ENCODE peak calls at places on chromosome 21, in eight cellular contexts. One of them, this sample, is unnamed.

GRCh38 chr21:44092201-44092600 is 15.0 kb upstream of the PWP2 start:
- DNase-seq in AG08396: no peak
- DNase-seq in naive thymus-derived CD8-positive, alpha-beta T cell: no peak
- DNase-seq in cardiac muscle cell: no peak
- DNase-seq in amygdala: no peak
- DNase-seq in AG20443: no peak
- DNase-seq in cardiac fibroblast: no peak
- DNase-seq in WTC11: no peak
- DNase-seq in this sample: no peak

GRCh38 chr21:25625036-25625435 is 14.0 kb upstream of the JAM2 start:
- DNase-seq in cardiac muscle cell: peak; percentile 68
- DNase-seq in AG20443: no peak
- DNase-seq in naive thymus-derived CD8-positive, alpha-beta T cell: no peak
- DNase-seq in WTC11: no peak
- DNase-seq in cardiac fibroblast: peak; percentile 22
- DNase-seq in amygdala: no peak
- DNase-seq in AG08396: peak; percentile 11
- DNase-seq in this sample: no peak

GRCh38 chr21:46317710-46318463 is 5.8 kb downstream of the C21orf58 start:
- DNase-seq in cardiac fibroblast: no peak
- DNase-seq in AG20443: no peak
- DNase-seq in cardiac muscle cell: no peak
- DNase-seq in amygdala: no peak
- DNase-seq in WTC11: no peak
- DNase-seq in naive thymus-derived CD8-positive, alpha-beta T cell: no peak
- DNase-seq in AG08396: no peak
- DNase-seq in this sample: no peak

GRCh38 chr21:37673801-37674575 is 242.3 kb downstream of the KCNJ6 start:
- DNase-seq in WTC11: no peak
- DNase-seq in AG08396: no peak
- DNase-seq in amygdala: no peak
- DNase-seq in AG20443: no peak
- DNase-seq in cardiac muscle cell: no peak
- DNase-seq in naive thymus-derived CD8-positive, alpha-beta T cell: no peak
- DNase-seq in cardiac fibroblast: no peak
- DNase-seq in this sample: no peak

GRCh38 chr21:8989883-8990325 is 1531.5 kb upstream of the TPTE start:
- DNase-seq in WTC11: no peak
- DNase-seq in amygdala: no peak
- DNase-seq in cardiac fibroblast: no peak
- DNase-seq in AG08396: no peak
- DNase-seq in AG20443: peak; percentile 28
- DNase-seq in naive thymus-derived CD8-positive, alpha-beta T cell: no peak
- DNase-seq in cardiac muscle cell: no peak
- DNase-seq in this sample: no peak

GRCh38 chr21:26425576-26425975 is 147.5 kb downstream of the CYYR1 start:
- DNase-seq in AG20443: no peak
- DNase-seq in naive thymus-derived CD8-positive, alpha-beta T cell: no peak
- DNase-seq in cardiac fibroblast: no peak
- DNase-seq in cardiac muscle cell: no peak
- DNase-seq in WTC11: no peak
- DNase-seq in amygdala: no peak
- DNase-seq in AG08396: no peak
- DNase-seq in this sample: no peak

GRCh38 chr21:32112194-32112593 is 166.7 kb downstream of the MIS18A start:
- DNase-seq in AG20443: no peak
- DNase-seq in naive thymus-derived CD8-positive, alpha-beta T cell: no peak
- DNase-seq in WTC11: no peak
- DNase-seq in amygdala: no peak
- DNase-seq in AG08396: no peak
- DNase-seq in cardiac fibroblast: no peak
- DNase-seq in cardiac muscle cell: no peak
- DNase-seq in this sample: no peak

GRCh38 chr21:26686278-26686677 is 113.2 kb upstream of the CYYR1 start:
- DNase-seq in AG08396: peak; percentile 7
- DNase-seq in cardiac fibroblast: peak; percentile 1
- DNase-seq in naive thymus-derived CD8-positive, alpha-beta T cell: peak; percentile 5
- DNase-seq in amygdala: no peak
- DNase-seq in WTC11: peak; percentile 22
- DNase-seq in cardiac muscle cell: peak; percentile 6
- DNase-seq in AG20443: peak; percentile 10
- DNase-seq in this sample: no peak

GRCh38 chr21:40146201-40146890 is 279.1 kb downstream of the PCP4 start:
- DNase-seq in naive thymus-derived CD8-positive, alpha-beta T cell: no peak
- DNase-seq in AG08396: no peak
- DNase-seq in cardiac fibroblast: no peak
- DNase-seq in AG20443: no peak
- DNase-seq in WTC11: no peak
- DNase-seq in amygdala: no peak
- DNase-seq in cardiac muscle cell: no peak
- DNase-seq in this sample: no peak

GRCh38 chr21:20024727-20025126 is 973.5 kb upstream of the NCAM2 start:
- DNase-seq in amygdala: no peak
- DNase-seq in AG08396: no peak
- DNase-seq in WTC11: no peak
- DNase-seq in AG20443: no peak
- DNase-seq in cardiac muscle cell: no peak
- DNase-seq in cardiac fibroblast: no peak
- DNase-seq in naive thymus-derived CD8-positive, alpha-beta T cell: no peak
- DNase-seq in this sample: no peak

GRCh38 chr21:23725576-23725975 is 1881.7 kb downstream of the MRPL39 start:
- DNase-seq in AG08396: no peak
- DNase-seq in WTC11: no peak
- DNase-seq in cardiac muscle cell: no peak
- DNase-seq in naive thymus-derived CD8-positive, alpha-beta T cell: no peak
- DNase-seq in AG20443: no peak
- DNase-seq in cardiac fibroblast: no peak
- DNase-seq in amygdala: no peak
- DNase-seq in this sample: no peak

GRCh38 chr21:28936036-28936435 is 56.6 kb downstream of the LTN1 start:
- DNase-seq in cardiac muscle cell: no peak
- DNase-seq in WTC11: no peak
- DNase-seq in AG08396: no peak
- DNase-seq in cardiac fibroblast: no peak
- DNase-seq in AG20443: no peak
- DNase-seq in naive thymus-derived CD8-positive, alpha-beta T cell: no peak
- DNase-seq in amygdala: no peak
- DNase-seq in this sample: no peak

GRCh38 chr21:46394819-46395152 is 63.9 kb upstream of the DIP2A start:
- DNase-seq in cardiac fibroblast: no peak
- DNase-seq in cardiac muscle cell: no peak
- DNase-seq in AG20443: no peak
- DNase-seq in naive thymus-derived CD8-positive, alpha-beta T cell: no peak
- DNase-seq in amygdala: peak; percentile 8
- DNase-seq in AG08396: no peak
- DNase-seq in WTC11: no peak
- DNase-seq in this sample: no peak